ENCODE peak calls at places on chromosome 7, in six cellular contexts. One of them, this sample, is unnamed.

GRCh38 chr7:129014501-129015101 is 40.3 kb downstream of the TNPO3 start:
- DNase-seq in fibroblast of the aortic adventitia: no peak
- DNase-seq in activated T-helper 9 cell treated with anti-CD3 and anti-CD28 coated beads, Interleukin-2, amount 50 U/mL, for 16 hours: no peak
- DNase-seq in neural crest cell: no peak
- DNase-seq in astrocyte of the cerebellum: no peak
- DNase-seq in activated naive CD8-positive, alpha-beta T cell treated with anti-CD3 and anti-CD28 coated beads for 36 hours: no peak
- DNase-seq in this sample: no peak

GRCh38 chr7:142298009-142298408 is 40.2 kb upstream of the PRSS58 start:
- DNase-seq in activated naive CD8-positive, alpha-beta T cell treated with anti-CD3 and anti-CD28 coated beads for 36 hours: no peak
- DNase-seq in astrocyte of the cerebellum: no peak
- DNase-seq in activated T-helper 9 cell treated with anti-CD3 and anti-CD28 coated beads, Interleukin-2, amount 50 U/mL, for 16 hours: no peak
- DNase-seq in neural crest cell: no peak
- DNase-seq in fibroblast of the aortic adventitia: no peak
- DNase-seq in this sample: no peak

GRCh38 chr7:14419554-14419953 is 430.1 kb upstream of the ETV1 start:
- DNase-seq in activated T-helper 9 cell treated with anti-CD3 and anti-CD28 coated beads, Interleukin-2, amount 50 U/mL, for 16 hours: no peak
- DNase-seq in fibroblast of the aortic adventitia: peak; percentile 9
- DNase-seq in neural crest cell: no peak
- DNase-seq in activated naive CD8-positive, alpha-beta T cell treated with anti-CD3 and anti-CD28 coated beads for 36 hours: no peak
- DNase-seq in astrocyte of the cerebellum: no peak
- DNase-seq in this sample: no peak

GRCh38 chr7:134885967-134886352 is 100.3 kb upstream of the AGBL3 start:
- DNase-seq in neural crest cell: no peak
- DNase-seq in activated T-helper 9 cell treated with anti-CD3 and anti-CD28 coated beads, Interleukin-2, amount 50 U/mL, for 16 hours: no peak
- DNase-seq in activated naive CD8-positive, alpha-beta T cell treated with anti-CD3 and anti-CD28 coated beads for 36 hours: no peak
- DNase-seq in fibroblast of the aortic adventitia: peak; percentile 91
- DNase-seq in astrocyte of the cerebellum: peak; percentile 62
- DNase-seq in this sample: peak; percentile 95

GRCh38 chr7:120987683-120988590 is 574 bp upstream of the CPED1 start:
- DNase-seq in activated T-helper 9 cell treated with anti-CD3 and anti-CD28 coated beads, Interleukin-2, amount 50 U/mL, for 16 hours: peak; percentile 69
- DNase-seq in astrocyte of the cerebellum: peak; percentile 91
- DNase-seq in fibroblast of the aortic adventitia: peak; percentile 98
- DNase-seq in neural crest cell: peak; percentile 78
- DNase-seq in activated naive CD8-positive, alpha-beta T cell treated with anti-CD3 and anti-CD28 coated beads for 36 hours: peak; percentile 80
- DNase-seq in this sample: peak; percentile 96

GRCh38 chr7:69963388-69963787 is 365.1 kb downstream of the AUTS2 start:
- DNase-seq in astrocyte of the cerebellum: no peak
- DNase-seq in activated naive CD8-positive, alpha-beta T cell treated with anti-CD3 and anti-CD28 coated beads for 36 hours: no peak
- DNase-seq in activated T-helper 9 cell treated with anti-CD3 and anti-CD28 coated beads, Interleukin-2, amount 50 U/mL, for 16 hours: no peak
- DNase-seq in fibroblast of the aortic adventitia: no peak
- DNase-seq in neural crest cell: no peak
- DNase-seq in this sample: no peak

GRCh38 chr7:113013761-113014449 is 72.7 kb downstream of the GPR85 start:
- DNase-seq in activated naive CD8-positive, alpha-beta T cell treated with anti-CD3 and anti-CD28 coated beads for 36 hours: no peak
- DNase-seq in fibroblast of the aortic adventitia: no peak
- DNase-seq in activated T-helper 9 cell treated with anti-CD3 and anti-CD28 coated beads, Interleukin-2, amount 50 U/mL, for 16 hours: no peak
- DNase-seq in neural crest cell: no peak
- DNase-seq in astrocyte of the cerebellum: no peak
- DNase-seq in this sample: no peak

GRCh38 chr7:106371629-106372028 is 86.8 kb upstream of the NAMPT start:
- DNase-seq in activated naive CD8-positive, alpha-beta T cell treated with anti-CD3 and anti-CD28 coated beads for 36 hours: no peak
- DNase-seq in fibroblast of the aortic adventitia: no peak
- DNase-seq in activated T-helper 9 cell treated with anti-CD3 and anti-CD28 coated beads, Interleukin-2, amount 50 U/mL, for 16 hours: no peak
- DNase-seq in neural crest cell: no peak
- DNase-seq in astrocyte of the cerebellum: no peak
- DNase-seq in this sample: no peak

GRCh38 chr7:90626011-90626410 is 29.9 kb downstream of the CDK14 start:
- DNase-seq in astrocyte of the cerebellum: peak; percentile 15
- DNase-seq in neural crest cell: no peak
- DNase-seq in activated T-helper 9 cell treated with anti-CD3 and anti-CD28 coated beads, Interleukin-2, amount 50 U/mL, for 16 hours: no peak
- DNase-seq in fibroblast of the aortic adventitia: peak; percentile 67
- DNase-seq in activated naive CD8-positive, alpha-beta T cell treated with anti-CD3 and anti-CD28 coated beads for 36 hours: no peak
- DNase-seq in this sample: peak; percentile 67

This sample was measured in fibroblast of villous mesenchyme.